ENCODE peak calls at places on chromosomes 1 and 21, in four cellular contexts. Q is GM23338, O is PC-3, M is hepatocyte. J is an unnamed sample.

GRCh38 chr1:223829678-223830077 is 16.1 kb downstream of the TP53BP2 start:
- DNase-seq in Q (no peak), M (no peak), O (no peak), J (no peak)

GRCh38 chr1:116113615-116114014 is 2.4 kb downstream of the MAB21L3 start:
- DNase-seq in M (no peak), Q (no peak), O (no peak), J (no peak)

GRCh38 chr1:150809651-150810050 is 1.6 kb upstream of the CTSK start:
- DNase-seq in O (peak; percentile 22), M (no peak), Q (no peak), J (no peak)

GRCh38 chr1:160629286-160630210 is 17.3 kb downstream of the SLAMF1 start:
- DNase-seq in O (no peak), M (peak; percentile 42), Q (no peak), J (no peak)

GRCh38 chr1:34781844-34782391 is 904 bp downstream of the GJB3 start:
- DNase-seq in Q (peak; percentile 58), M (no peak), O (peak; percentile 86), J (no peak)

GRCh38 chr1:110393286-110393685 is 2.5 kb upstream of the SLC16A4 start:
- DNase-seq in O (no peak), M (no peak), Q (no peak), J (no peak)

GRCh38 chr1:8004803-8005573 is 21.1 kb downstream of the ERRFI1 start:
- DNase-seq in O (peak; percentile 82), M (peak; percentile 93), Q (no peak), J (no peak)

GRCh38 chr1:186761358-186761757 is 67.4 kb upstream of the PLA2G4A start:
- DNase-seq in Q (no peak), M (no peak), O (no peak), J (no peak)

GRCh38 chr1:232380556-232380955 is 249.4 kb downstream of the SIPA1L2 start:
- DNase-seq in Q (no peak), O (no peak), M (no peak), J (no peak)

GRCh38 chr1:89723863-89724262 is 90.9 kb downstream of the LRRC8C start:
- DNase-seq in M (no peak), Q (no peak), O (no peak), J (no peak)

GRCh38 chr1:230140221-230141001 is 73.4 kb downstream of the GALNT2 start:
- DNase-seq in Q (peak; percentile 25), O (no peak), M (no peak), J (no peak)
- H3K27ac ChIP-seq in Q (no peak overlapping the region), O (no peak overlapping the region), M (no peak overlapping the region), J (no peak overlapping the region)

GRCh38 chr1:91783423-91784162 is 102.4 kb downstream of the TGFBR3 start:
- DNase-seq in Q (no peak), O (no peak), M (no peak), J (no peak)

GRCh38 chr1:91781371-91781825 is 104.6 kb downstream of the TGFBR3 start:
- DNase-seq in O (peak; percentile 75), Q (no peak), M (peak; percentile 58), J (no peak)

GRCh38 chr1:91784616-91785015 is 101.3 kb downstream of the TGFBR3 start:
- DNase-seq in O (no peak), M (no peak), Q (no peak), J (peak; percentile 54)

GRCh38 chr1:91781916-91782622 is 103.9 kb downstream of the TGFBR3 start:
- DNase-seq in O (no peak), M (no peak), Q (no peak), J (no peak)

DNA sequence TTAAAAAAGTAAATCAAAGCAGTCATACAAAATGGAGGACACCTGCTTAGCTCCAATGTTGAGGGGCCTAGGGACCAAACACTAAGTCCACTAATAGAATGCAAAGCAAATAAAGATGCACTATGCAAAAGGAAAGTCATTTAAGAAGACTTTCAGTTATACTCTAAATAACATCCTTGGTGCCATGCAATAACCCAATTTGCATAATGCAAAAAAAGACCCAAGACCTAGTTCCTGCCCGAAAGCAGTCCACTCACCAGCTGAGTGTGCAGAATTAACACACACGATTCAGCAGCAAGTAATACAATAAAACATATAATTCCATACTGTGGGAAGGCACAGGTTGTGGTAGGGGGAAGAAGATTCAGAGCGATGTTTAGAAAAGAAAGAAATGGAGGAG is 101.8 kb downstream of the TGFBR3 start:
- DNase-seq in M (no peak), Q (no peak), O (no peak), J (no peak)
- H3K4me3 ChIP-seq in M (no peak overlapping the region), Q (no peak overlapping the region), O (no peak overlapping the region), J (no peak overlapping the region)

DNA sequence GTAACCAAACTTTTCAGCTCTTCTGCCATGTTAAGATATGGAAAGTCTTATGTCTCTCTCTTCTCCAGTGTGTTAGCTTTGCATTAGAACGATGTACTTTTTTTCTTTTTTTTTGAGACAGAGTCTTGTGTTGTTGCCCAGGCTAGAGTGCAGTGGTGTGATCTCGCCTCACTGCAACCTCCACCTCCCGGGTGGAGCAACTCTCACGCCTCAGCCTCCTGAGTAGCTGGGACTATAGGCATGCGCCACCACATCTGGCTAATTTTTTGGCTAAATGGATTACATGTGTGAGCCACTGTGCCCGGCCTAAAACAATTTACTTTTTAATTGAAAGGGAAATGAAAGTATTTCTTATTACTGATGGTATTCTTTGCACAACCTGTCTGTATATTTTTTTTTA is 35.8 kb downstream of the SPEN start:
- DNase-seq in M (no peak), Q (no peak), O (no peak), J (no peak)
- TF ChIP-seq EZH2phosphoT487 in M (no peak), Q (no peak), O (no peak), J (no peak)

DNA sequence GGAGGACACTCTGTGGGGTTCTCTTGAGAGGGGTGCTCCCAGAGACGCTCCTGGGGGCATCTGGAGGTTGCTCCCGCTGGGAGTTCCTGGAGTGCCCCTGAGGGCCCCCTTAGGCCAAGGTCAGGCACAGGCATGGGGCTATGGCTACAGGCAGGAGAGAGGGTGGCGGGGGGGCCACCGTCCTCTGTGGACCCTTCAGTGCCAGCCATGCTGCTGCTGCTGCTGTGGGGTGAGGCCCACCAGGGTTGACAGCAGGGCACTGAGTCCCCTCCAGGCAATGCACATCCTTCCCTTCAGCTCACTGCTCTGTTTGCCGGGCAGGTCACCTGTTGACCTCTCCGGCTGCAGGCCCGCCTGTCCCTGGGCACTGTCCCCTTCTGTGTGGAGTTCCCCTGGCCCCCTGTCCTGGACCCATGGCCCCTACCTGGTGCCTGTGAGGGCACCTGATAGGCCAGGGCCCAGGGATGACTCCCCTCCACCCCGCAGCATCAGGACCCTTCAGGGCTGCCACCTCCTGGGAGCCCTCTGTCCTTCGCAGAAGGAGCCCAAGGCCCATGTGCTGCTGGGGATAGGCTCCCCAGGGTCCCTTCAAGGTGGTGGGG is 34.2 kb upstream of the ADARB1 start:
- DNase-seq in Q (no peak), M (no peak), O (no peak), J (no peak)
- H3K27ac ChIP-seq in Q (no peak overlapping the region), M (peak overlapping the region; percentile 76), O (no peak overlapping the region), J (no peak overlapping the region)

GRCh38 chr1:178543291-178543609 is 30.3 kb downstream of the TEX35 start:
- DNase-seq in M (no peak), O (no peak), Q (no peak), J (no peak)
- H3K4me3 ChIP-seq in M (peak overlapping the region; percentile 65), O (peak overlapping the region; percentile 85), Q (peak overlapping the region; percentile 97), J (peak overlapping the region; percentile 69)

GRCh38 chr1:20359451-20360330 is 69.0 kb downstream of the VWA5B1 start:
- DNase-seq in M (no peak), Q (no peak), O (peak; percentile 50), J (no peak)

GRCh38 chr1:20361401-20361800 is 70.7 kb downstream of the VWA5B1 start:
- DNase-seq in O (no peak), M (no peak), Q (no peak), J (no peak)

GRCh38 chr1:20356850-20357459 is 66.3 kb downstream of the VWA5B1 start:
- DNase-seq in O (peak; percentile 55), M (no peak), Q (no peak), J (no peak)

GRCh38 chr1:20357796-20358195 is 67.1 kb downstream of the VWA5B1 start:
- DNase-seq in M (no peak), O (no peak), Q (no peak), J (no peak)

GRCh38 chr1:20358761-20359263 is 68.1 kb downstream of the VWA5B1 start:
- DNase-seq in Q (no peak), O (peak; percentile 64), M (peak; percentile 72), J (no peak)
- TF ChIP-seq EZH2phosphoT487 in Q (no peak), O (no peak), M (no peak), J (no peak)

DNA sequence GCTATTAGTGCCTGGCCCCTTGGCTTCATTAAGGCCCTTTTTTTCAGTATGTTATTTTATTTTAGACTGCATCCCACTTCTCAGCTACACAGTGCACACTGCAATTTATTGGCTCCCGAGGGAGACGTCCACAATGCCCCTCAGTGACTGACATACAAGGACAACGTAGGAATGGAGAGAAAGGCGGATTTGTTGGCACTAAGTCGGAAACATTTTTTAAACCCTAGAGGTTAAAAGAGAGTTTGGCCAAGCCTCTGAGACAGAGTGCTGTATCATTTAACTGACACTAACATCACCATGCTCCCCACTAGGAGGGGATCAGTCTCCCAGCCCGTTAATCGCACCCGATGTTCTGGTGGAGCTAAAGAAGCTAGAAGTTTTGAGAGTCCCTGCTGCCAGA is 45.7 kb upstream of the FOXD3 start:
- DNase-seq in Q (peak; percentile 37), O (no peak), M (no peak), J (peak; percentile 55)
- H3K27ac ChIP-seq in Q (no peak overlapping the region), O (no peak overlapping the region), M (no peak overlapping the region), J (no peak overlapping the region)

GRCh38 chr1:84998642-84999280 is 1.8 kb upstream of the MCOLN2 start:
- DNase-seq in Q (peak; percentile 43), M (peak; percentile 7), O (peak; percentile 41), J (peak; percentile 37)
- H3K4me3 ChIP-seq in Q (peak overlapping the region; percentile 70), M (no peak overlapping the region), O (peak overlapping the region; percentile 77), J (peak overlapping the region; percentile 66)